ENCODE peak calls at places on chromosomes 4 and X, in ten cellular contexts. G is NCI-H2081, X is aorta, Q is NCI-H1694, A is left ventricle myocardium superior, M is nephron progenitor cell, N is Calu3, B is COLO829, U is mucosa of gallbladder, W is upper lobe of right lung. C is an unnamed sample.

GRCh38 chr4:182842104-182842600 is 75.0 kb downstream of the DCTD start:
- DNase-seq in N (no peak), M (no peak), U (no peak), W (no peak), G (no peak), A (no peak), Q (no peak), B (no peak), X (no peak), C (no peak)

GRCh38 chr4:66045913-66046312 is 375.6 kb upstream of the EPHA5 start:
- DNase-seq in Q (no peak), U (no peak), W (no peak), B (no peak), X (no peak), M (no peak), A (no peak), N (no peak), G (no peak), C (no peak)

GRCh38 chrX:9644335-9644734 is 121.3 kb downstream of the GPR143 start:
- DNase-seq in U (no peak), G (no peak), X (no peak), Q (no peak), A (no peak), B (no peak), N (no peak), M (no peak), W (no peak), C (no peak)

GRCh38 chrX:2928127-2928582 is 984 bp downstream of the ARSD start:
- DNase-seq in A (peak), B (peak), G (no peak), W (peak), M (peak), X (peak), N (peak), U (peak), Q (no peak), C (peak)

GRCh38 chrX:104254442-104255115 is at the start of gene ESX1:
- DNase-seq in U (no peak), M (peak), W (no peak), A (no peak), G (no peak), X (no peak), N (peak), B (no peak), Q (no peak), C (no peak)

GRCh38 chr4:7976025-7976424 is 36.4 kb upstream of the AFAP1 start:
- DNase-seq in W (no peak), X (no peak), G (no peak), Q (peak), M (no peak), B (no peak), A (no peak), N (no peak), U (no peak), C (no peak)

GRCh38 chrX:71532078-71532752 is 689 bp upstream of the OGT start:
- DNase-seq in B (no peak), N (peak), G (peak), W (no peak), Q (no peak), M (no peak), U (peak), X (no peak), A (no peak), C (peak)

GRCh38 chrX:4878642-4879041 is 1165.2 kb upstream of the PRKX start:
- DNase-seq in W (no peak), G (no peak), M (no peak), N (no peak), U (no peak), B (no peak), Q (no peak), X (no peak), A (no peak), C (no peak)

GRCh38 chrX:38375888-38376287 is 23.5 kb downstream of the OTC start:
- DNase-seq in N (peak), M (no peak), Q (no peak), B (peak), X (no peak), W (no peak), U (no peak), G (no peak), A (no peak), C (peak)

GRCh38 chr4:147655639-147656038 is 28.3 kb downstream of the PRMT9 start:
- DNase-seq in X (no peak), G (no peak), W (no peak), N (no peak), A (no peak), M (no peak), U (no peak), B (no peak), Q (no peak), C (no peak)

GRCh38 chrX:107978707-107979307 is 3.4 kb downstream of the TEX13B start:
- DNase-seq in X (no peak), U (no peak), B (no peak), A (no peak), M (no peak), Q (peak), G (peak), N (peak), W (no peak), C (peak)

GRCh38 chrX:136030357-136031225 is 45.4 kb downstream of the SLC9A6 start:
- DNase-seq in A (peak), G (no peak), X (peak), N (no peak), Q (no peak), M (no peak), U (peak), W (no peak), B (no peak), C (no peak)

GRCh38 chr4:53508446-53508845 is 82.8 kb downstream of the LNX1 start:
- DNase-seq in B (no peak), A (no peak), Q (no peak), M (no peak), W (no peak), U (no peak), X (no peak), N (no peak), G (no peak), C (no peak)

GRCh38 chr4:186807131-186807530 is 83.5 kb upstream of the FAT1 start:
- DNase-seq in W (no peak), M (no peak), A (no peak), N (no peak), B (no peak), U (no peak), Q (no peak), X (no peak), G (no peak), C (no peak)

GRCh38 chr4:6992728-6993655 is 50.2 kb upstream of the TADA2B start:
- DNase-seq in Q (no peak), U (no peak), N (no peak), G (peak), A (no peak), B (peak), X (no peak), W (no peak), M (no peak), C (peak)

GRCh38 chrX:133454525-133455323 is 39.4 kb upstream of the GPC4 start:
- DNase-seq in X (no peak), M (no peak), W (no peak), U (no peak), B (no peak), N (no peak), G (no peak), A (no peak), Q (no peak), C (no peak)

GRCh38 chr4:10664408-10664807 is 20.2 kb downstream of the CLNK start:
- DNase-seq in A (no peak), M (no peak), U (peak), Q (no peak), W (no peak), N (peak), B (no peak), X (no peak), G (peak), C (no peak)

GRCh38 chr4:96352051-96352517 is 512.2 kb downstream of the PDHA2 start:
- DNase-seq in Q (no peak), A (no peak), M (peak), U (no peak), X (no peak), N (peak), G (peak), W (no peak), B (peak), C (peak)

GRCh38 chrX:24131476-24131875 is 18.1 kb upstream of the ZFX start:
- DNase-seq in A (no peak), B (no peak), G (no peak), X (no peak), Q (no peak), U (no peak), N (no peak), W (no peak), M (no peak), C (no peak)

GRCh38 chrX:130179579-130180215 is 7.9 kb downstream of the RAB33A start:
- DNase-seq in W (no peak), A (no peak), G (no peak), X (no peak), Q (no peak), M (no peak), N (no peak), U (no peak), B (no peak), C (no peak)

GRCh38 chr4:153916273-153916755 is 127.4 kb upstream of the SFRP2 start:
- DNase-seq in A (no peak), G (no peak), N (no peak), U (no peak), X (no peak), Q (no peak), W (no peak), M (no peak), B (no peak), C (no peak)

GRCh38 chrX:15349046-15349445 is 13.7 kb upstream of the PIGA start:
- DNase-seq in B (peak), N (peak), W (no peak), Q (peak), X (no peak), G (peak), U (peak), A (no peak), M (peak), C (peak)

GRCh38 chr4:123939621-123940020 is 543.0 kb downstream of the SPRY1 start:
- DNase-seq in G (peak), Q (no peak), M (no peak), U (no peak), N (no peak), A (no peak), W (no peak), B (peak), X (no peak), C (no peak)

GRCh38 chrX:30023451-30023850 is 191.9 kb upstream of the MAGEB2 start:
- DNase-seq in Q (no peak), G (no peak), N (no peak), W (no peak), B (no peak), A (no peak), U (no peak), X (no peak), M (no peak), C (no peak)

GRCh38 chr4:39792128-39792527 is 94.2 kb downstream of the UBE2K start:
- DNase-seq in X (no peak), Q (no peak), N (no peak), M (no peak), U (no peak), B (no peak), W (no peak), A (no peak), G (no peak), C (no peak)

GRCh38 chrX:40821780-40822179 is 86.4 kb upstream of the MED14 start:
- DNase-seq in U (no peak), Q (no peak), N (no peak), A (no peak), X (no peak), G (no peak), B (no peak), M (no peak), W (no peak), C (no peak)

GRCh38 chr4:133596459-133596858 is 447.4 kb downstream of the PCDH10 start:
- DNase-seq in B (no peak), W (no peak), G (no peak), Q (no peak), N (no peak), A (no peak), U (no peak), M (no peak), X (no peak), C (no peak)

GRCh38 chrX:116499780-116500179 is 37.0 kb upstream of the CT83 start:
- DNase-seq in X (no peak), U (no peak), M (no peak), Q (no peak), A (no peak), B (no peak), W (no peak), G (no peak), N (peak), C (no peak)

C was measured in SK-MEL-5.